ENCODE peak calls at places on chromosomes 1 and 21, in nine cellular contexts. V is retina; X is amniotic stem cell; E is HEK293T; N is stimulated activated CD8-positive, alpha-beta memory T cell treated with anti-CD3 and anti-CD28 coated beads, Interleukin-7, amount 100 ng/mL, for 1 hour; L is mesenchymal stem cell; J is astrocyte of the hippocampus; B is AG10803; T is CD8-positive, alpha-beta memory T cell. W is an unnamed sample.

GRCh38 chr1:159884296-159884695 is 15.7 kb downstream of the CFAP45 start:
- DNase-seq in E (no peak), N (no peak), T (no peak), X (no peak), J (no peak), B (no peak), V (no peak), L (no peak), W (no peak)

GRCh38 chr1:203467550-203467921 is 8.1 kb upstream of the PRELP start:
- DNase-seq in T (no peak), J (no peak), V (peak; percentile 4), X (no peak), B (peak; percentile 45), N (no peak), L (no peak), E (no peak), W (peak; percentile 52)

GRCh38 chr1:83704350-83704749 is 294.6 kb downstream of the TTLL7 start:
- DNase-seq in L (no peak), E (no peak), J (no peak), N (no peak), T (no peak), B (no peak), X (no peak), V (no peak), W (no peak)

GRCh38 chr1:158084336-158084735 is 90.9 kb downstream of the KIRREL1 start:
- DNase-seq in T (no peak), V (no peak), J (no peak), B (no peak), E (no peak), L (no peak), N (no peak), X (no peak), W (no peak)

GRCh38 chr1:24966121-24966723 is 36.1 kb upstream of the RUNX3 start:
- DNase-seq in L (no peak), T (no peak), X (no peak), B (no peak), N (no peak), E (no peak), J (no peak), V (no peak), W (no peak)

GRCh38 chr1:154479764-154480421 is 22.1 kb upstream of the TDRD10 start:
- DNase-seq in B (peak; percentile 81), J (peak; percentile 92), X (peak; percentile 43), T (peak; percentile 66), V (peak; percentile 90), E (peak; percentile 91), L (peak; percentile 90), N (peak; percentile 27), W (peak; percentile 62)

GRCh38 chr1:6343506-6344405 is 49.8 kb downstream of the ACOT7 start:
- DNase-seq in B (peak; percentile 79), E (peak; percentile 80), V (peak; percentile 87), X (peak; percentile 56), N (no peak), J (peak; percentile 89), L (peak; percentile 70), T (peak; percentile 49), W (peak; percentile 65)

GRCh38 chr1:182611787-182612186 is 7.6 kb upstream of the RGS16 start:
- DNase-seq in V (peak; percentile 82), N (no peak), X (no peak), L (no peak), B (no peak), E (no peak), T (no peak), J (no peak), W (no peak)

GRCh38 chr1:189434461-189434860 is 1043.2 kb downstream of the BRINP3 start:
- DNase-seq in L (no peak), X (no peak), T (no peak), E (no peak), V (no peak), J (no peak), B (no peak), N (no peak), W (no peak)

GRCh38 chr1:12502300-12503109 is 115.5 kb downstream of the DHRS3 start:
- DNase-seq in T (no peak), V (no peak), B (no peak), X (no peak), N (no peak), E (no peak), J (no peak), L (no peak), W (no peak)

GRCh38 chr1:47582891-47583608 is 145.2 kb downstream of the FOXD2 start:
- DNase-seq in V (no peak), E (no peak), B (no peak), N (no peak), X (no peak), J (no peak), L (no peak), T (no peak), W (peak; percentile 37)

GRCh38 chr1:78619803-78620579 is at the start of gene IFI44L:
- DNase-seq in N (peak; percentile 27), B (peak; percentile 85), V (peak; percentile 22), L (peak; percentile 43), J (peak; percentile 67), T (peak; percentile 63), E (no peak), X (no peak), W (no peak)

GRCh38 chr1:226798427-226799411 is 59.6 kb upstream of the ITPKB start:
- DNase-seq in J (no peak), E (no peak), B (no peak), L (no peak), T (peak; percentile 71), V (no peak), X (no peak), N (peak; percentile 32), W (no peak)

GRCh38 chr21:45862544-45863207 is 118.9 kb upstream of the COL6A1 start:
- DNase-seq in J (no peak), B (no peak), V (peak; percentile 28), N (no peak), E (no peak), L (no peak), X (no peak), T (no peak), W (no peak)

GRCh38 chr21:25929859-25930520 is 195.2 kb downstream of the GABPA start:
- DNase-seq in J (peak; percentile 46), X (no peak), L (peak; percentile 71), B (no peak), T (no peak), N (no peak), E (no peak), V (no peak), W (no peak)

GRCh38 chr1:36856126-36856525 is 178.2 kb downstream of the GRIK3 start:
- DNase-seq in N (no peak), V (no peak), J (no peak), X (no peak), E (no peak), L (no peak), T (no peak), B (no peak), W (no peak)

GRCh38 chr1:17525996-17526686 is 13.4 kb upstream of the ARHGEF10L start:
- DNase-seq in B (no peak), E (no peak), V (no peak), J (no peak), L (no peak), N (no peak), X (no peak), T (no peak), W (no peak)

W was measured in left lobe of liver.